ENCODE peak calls at places on chromosomes 12 and 14, in ten cellular contexts. One of them, this sample, is unnamed.
A peak's percentile ranks its signal among the peaks of the same experiment; 100 is the strongest.

GRCh38 chr12:7042847-7043246 is 17.7 kb upstream of the C1S start:
- DNase-seq in AG04449: no peak
- DNase-seq in PC-3: peak; percentile 39
- DNase-seq in sigmoid colon: no peak
- DNase-seq in AG04450: no peak
- DNase-seq in keratinocyte: no peak
- DNase-seq in epithelial cell of esophagus: peak; percentile 65
- DNase-seq in mesothelial cell of epicardium: no peak
- DNase-seq in RWPE1: peak; percentile 16
- DNase-seq in BE2C: no peak
- DNase-seq in this sample: peak; percentile 70

GRCh38 chr12:95942532-95943230 is at the start of gene CCDC38:
- DNase-seq in AG04449: no peak
- DNase-seq in mesothelial cell of epicardium: peak; percentile 49
- DNase-seq in keratinocyte: no peak
- DNase-seq in BE2C: peak; percentile 86
- DNase-seq in RWPE1: peak; percentile 96
- DNase-seq in PC-3: peak; percentile 77
- DNase-seq in AG04450: no peak
- DNase-seq in epithelial cell of esophagus: peak; percentile 63
- DNase-seq in sigmoid colon: peak; percentile 91
- DNase-seq in this sample: peak; percentile 29

GRCh38 chr14:96281486-96281885 is 25.5 kb downstream of the BDKRB1 start:
- DNase-seq in epithelial cell of esophagus: no peak
- DNase-seq in AG04449: no peak
- DNase-seq in keratinocyte: no peak
- DNase-seq in mesothelial cell of epicardium: no peak
- DNase-seq in AG04450: no peak
- DNase-seq in RWPE1: no peak
- DNase-seq in BE2C: no peak
- DNase-seq in sigmoid colon: no peak
- DNase-seq in PC-3: no peak
- DNase-seq in this sample: peak; percentile 35

GRCh38 chr14:98889107-98889835 is 382.7 kb downstream of the BCL11B start:
- DNase-seq in BE2C: no peak
- DNase-seq in AG04449: no peak
- DNase-seq in AG04450: no peak
- DNase-seq in epithelial cell of esophagus: no peak
- DNase-seq in PC-3: no peak
- DNase-seq in RWPE1: no peak
- DNase-seq in keratinocyte: no peak
- DNase-seq in mesothelial cell of epicardium: no peak
- DNase-seq in sigmoid colon: no peak
- DNase-seq in this sample: no peak

GRCh38 chr14:57487771-57488170 is 5.9 kb downstream of the CCDC198 start:
- DNase-seq in BE2C: no peak
- DNase-seq in keratinocyte: no peak
- DNase-seq in mesothelial cell of epicardium: no peak
- DNase-seq in PC-3: peak; percentile 28
- DNase-seq in AG04449: no peak
- DNase-seq in AG04450: no peak
- DNase-seq in epithelial cell of esophagus: no peak
- DNase-seq in sigmoid colon: no peak
- DNase-seq in RWPE1: no peak
- DNase-seq in this sample: no peak

GRCh38 chr12:93913845-93914244 is 234.5 kb upstream of the PLXNC1 start:
- DNase-seq in keratinocyte: no peak
- DNase-seq in AG04449: peak; percentile 61
- DNase-seq in PC-3: no peak
- DNase-seq in epithelial cell of esophagus: no peak
- DNase-seq in BE2C: no peak
- DNase-seq in sigmoid colon: no peak
- DNase-seq in RWPE1: no peak
- DNase-seq in AG04450: no peak
- DNase-seq in mesothelial cell of epicardium: no peak
- DNase-seq in this sample: peak; percentile 80

GRCh38 chr12:23472329-23472971 is 477.0 kb downstream of the SOX5 start:
- DNase-seq in mesothelial cell of epicardium: no peak
- DNase-seq in keratinocyte: peak; percentile 92
- DNase-seq in AG04449: no peak
- DNase-seq in AG04450: no peak
- DNase-seq in RWPE1: peak; percentile 50
- DNase-seq in sigmoid colon: no peak
- DNase-seq in epithelial cell of esophagus: peak; percentile 99
- DNase-seq in BE2C: no peak
- DNase-seq in PC-3: no peak
- DNase-seq in this sample: no peak

GRCh38 chr12:52280319-52280795 is 5.9 kb downstream of the KRT86 start:
- DNase-seq in sigmoid colon: peak; percentile 94
- DNase-seq in epithelial cell of esophagus: peak; percentile 96
- DNase-seq in RWPE1: peak; percentile 93
- DNase-seq in PC-3: peak; percentile 99
- DNase-seq in keratinocyte: peak; percentile 93
- DNase-seq in mesothelial cell of epicardium: no peak
- DNase-seq in AG04449: peak; percentile 83
- DNase-seq in BE2C: no peak
- DNase-seq in AG04450: peak; percentile 72
- DNase-seq in this sample: peak; percentile 97

GRCh38 chr12:38744056-38744455 is 161.3 kb downstream of the CPNE8 start:
- DNase-seq in AG04449: no peak
- DNase-seq in BE2C: no peak
- DNase-seq in keratinocyte: no peak
- DNase-seq in PC-3: no peak
- DNase-seq in RWPE1: no peak
- DNase-seq in AG04450: no peak
- DNase-seq in epithelial cell of esophagus: no peak
- DNase-seq in sigmoid colon: no peak
- DNase-seq in mesothelial cell of epicardium: no peak
- DNase-seq in this sample: peak; percentile 64

GRCh38 chr12:114835031-114835430 is 151.1 kb upstream of the TBX3 start:
- DNase-seq in keratinocyte: no peak
- DNase-seq in sigmoid colon: no peak
- DNase-seq in epithelial cell of esophagus: no peak
- DNase-seq in RWPE1: no peak
- DNase-seq in mesothelial cell of epicardium: no peak
- DNase-seq in AG04450: peak; percentile 45
- DNase-seq in BE2C: no peak
- DNase-seq in PC-3: peak; percentile 38
- DNase-seq in AG04449: peak; percentile 41
- DNase-seq in this sample: peak; percentile 92

GRCh38 chr12:64010069-64010686 is 165.7 kb downstream of the SRGAP1 start:
- DNase-seq in PC-3: peak; percentile 85
- DNase-seq in epithelial cell of esophagus: no peak
- DNase-seq in BE2C: no peak
- DNase-seq in sigmoid colon: no peak
- DNase-seq in AG04449: no peak
- DNase-seq in AG04450: peak; percentile 65
- DNase-seq in keratinocyte: no peak
- DNase-seq in mesothelial cell of epicardium: no peak
- DNase-seq in RWPE1: no peak
- DNase-seq in this sample: peak; percentile 45

GRCh38 chr14:89444536-89445125 is 27.6 kb upstream of the FOXN3 start:
- DNase-seq in epithelial cell of esophagus: no peak
- DNase-seq in sigmoid colon: peak; percentile 34
- DNase-seq in RWPE1: no peak
- DNase-seq in keratinocyte: no peak
- DNase-seq in PC-3: no peak
- DNase-seq in AG04450: no peak
- DNase-seq in BE2C: no peak
- DNase-seq in mesothelial cell of epicardium: no peak
- DNase-seq in AG04449: no peak
- DNase-seq in this sample: peak; percentile 38

GRCh38 chr12:30756074-30756473 is 1.3 kb upstream of the CAPRIN2 start:
- DNase-seq in BE2C: no peak
- DNase-seq in PC-3: no peak
- DNase-seq in mesothelial cell of epicardium: no peak
- DNase-seq in RWPE1: no peak
- DNase-seq in AG04450: no peak
- DNase-seq in sigmoid colon: peak; percentile 59
- DNase-seq in keratinocyte: no peak
- DNase-seq in epithelial cell of esophagus: no peak
- DNase-seq in AG04449: no peak
- DNase-seq in this sample: no peak

DNA sequence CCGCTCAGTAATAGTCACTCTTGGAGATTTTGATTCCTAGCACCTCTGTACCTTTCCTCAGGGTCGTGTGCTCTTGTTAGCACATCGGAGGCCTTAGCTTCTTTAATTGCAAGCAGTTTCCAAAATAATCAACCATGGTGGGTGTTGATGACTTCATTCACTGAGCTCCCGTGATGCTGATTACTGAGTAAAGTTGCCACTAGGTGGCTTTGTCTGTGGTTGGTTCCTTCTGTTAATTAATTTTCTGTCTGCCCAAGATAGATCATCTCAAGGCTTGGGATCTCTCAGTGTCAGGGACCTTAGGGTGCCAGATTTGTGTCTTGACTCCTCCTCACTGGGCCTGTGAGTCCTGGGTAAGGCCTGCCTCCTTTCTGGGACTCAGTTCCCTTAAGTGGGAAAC is 54.3 kb downstream of the PTPN11 start:
- DNase-seq in PC-3: peak; percentile 9
- DNase-seq in epithelial cell of esophagus: peak; percentile 4
- DNase-seq in BE2C: no peak
- DNase-seq in AG04449: no peak
- DNase-seq in RWPE1: no peak
- DNase-seq in sigmoid colon: no peak
- DNase-seq in AG04450: no peak
- DNase-seq in keratinocyte: no peak
- DNase-seq in mesothelial cell of epicardium: no peak
- DNase-seq in this sample: no peak
- TF ChIP-seq CTCF in PC-3: peak; percentile 71
- TF ChIP-seq CTCF in epithelial cell of esophagus: no peak
- TF ChIP-seq CTCF in BE2C: peak; percentile 53
- TF ChIP-seq CTCF in AG04449: no peak
- TF ChIP-seq CTCF in RWPE1: no peak
- TF ChIP-seq CTCF in sigmoid colon: no peak
- TF ChIP-seq CTCF in AG04450: no peak
- TF ChIP-seq CTCF in keratinocyte: peak; percentile 16
- TF ChIP-seq CTCF in mesothelial cell of epicardium: no peak
- TF ChIP-seq CTCF in this sample: peak; percentile 15

GRCh38 chr12:54459355-54459754 is 14.0 kb downstream of the GTSF1 start:
- DNase-seq in PC-3: no peak
- DNase-seq in mesothelial cell of epicardium: no peak
- DNase-seq in epithelial cell of esophagus: no peak
- DNase-seq in keratinocyte: no peak
- DNase-seq in sigmoid colon: no peak
- DNase-seq in AG04450: no peak
- DNase-seq in RWPE1: no peak
- DNase-seq in AG04449: no peak
- DNase-seq in BE2C: no peak
- DNase-seq in this sample: no peak

GRCh38 chr12:54455760-54456469 is 17.5 kb downstream of the GTSF1 start:
- DNase-seq in AG04449: no peak
- DNase-seq in PC-3: no peak
- DNase-seq in BE2C: no peak
- DNase-seq in keratinocyte: no peak
- DNase-seq in sigmoid colon: no peak
- DNase-seq in RWPE1: no peak
- DNase-seq in AG04450: no peak
- DNase-seq in mesothelial cell of epicardium: no peak
- DNase-seq in epithelial cell of esophagus: no peak
- DNase-seq in this sample: no peak

GRCh38 chr12:54463484-54463883 is 9.9 kb downstream of the GTSF1 start:
- DNase-seq in AG04449: no peak
- DNase-seq in keratinocyte: no peak
- DNase-seq in mesothelial cell of epicardium: no peak
- DNase-seq in PC-3: no peak
- DNase-seq in RWPE1: no peak
- DNase-seq in AG04450: no peak
- DNase-seq in epithelial cell of esophagus: no peak
- DNase-seq in sigmoid colon: no peak
- DNase-seq in BE2C: no peak
- DNase-seq in this sample: peak; percentile 5

GRCh38 chr12:54463034-54463433 is 10.4 kb downstream of the GTSF1 start:
- DNase-seq in keratinocyte: no peak
- DNase-seq in AG04449: no peak
- DNase-seq in mesothelial cell of epicardium: no peak
- DNase-seq in epithelial cell of esophagus: peak; percentile 89
- DNase-seq in BE2C: no peak
- DNase-seq in PC-3: peak; percentile 46
- DNase-seq in sigmoid colon: peak; percentile 75
- DNase-seq in RWPE1: peak; percentile 23
- DNase-seq in AG04450: no peak
- DNase-seq in this sample: peak; percentile 92

DNA sequence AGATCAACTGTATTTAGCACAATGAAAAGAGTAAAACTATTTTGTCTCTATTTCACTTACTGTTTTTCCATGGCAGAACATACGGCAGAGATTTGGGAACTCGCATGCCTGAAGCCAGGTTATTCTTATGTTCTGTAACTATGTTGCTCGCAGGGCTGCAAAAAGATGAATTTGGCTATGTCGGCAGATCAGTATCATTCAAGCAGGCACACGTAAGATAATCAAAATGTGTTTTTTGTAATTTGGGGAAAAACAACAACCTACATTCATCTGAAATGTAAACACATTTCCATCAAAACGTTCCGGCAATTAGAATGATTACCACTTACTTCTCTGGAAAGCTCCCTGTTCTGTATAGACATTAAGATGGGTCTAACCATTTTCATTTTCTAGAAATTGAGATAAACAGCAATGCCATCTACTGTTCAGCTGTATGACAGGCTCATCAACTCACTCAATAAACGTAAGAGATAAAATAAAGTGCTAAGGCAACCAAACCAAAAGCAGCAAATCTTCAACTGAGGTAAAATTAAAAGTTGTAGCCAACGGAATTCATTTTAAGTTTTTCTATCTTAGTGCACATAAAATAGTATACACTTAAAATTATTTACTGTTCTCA is 13.0 kb downstream of the GTSF1 start:
- DNase-seq in AG04450: no peak
- DNase-seq in keratinocyte: no peak
- DNase-seq in AG04449: no peak
- DNase-seq in PC-3: peak; percentile 27
- DNase-seq in epithelial cell of esophagus: no peak
- DNase-seq in mesothelial cell of epicardium: no peak
- DNase-seq in sigmoid colon: no peak
- DNase-seq in BE2C: no peak
- DNase-seq in RWPE1: no peak
- DNase-seq in this sample: no peak
- TF ChIP-seq CTCF in AG04450: no peak
- TF ChIP-seq CTCF in keratinocyte: no peak
- TF ChIP-seq CTCF in AG04449: no peak
- TF ChIP-seq CTCF in PC-3: peak; percentile 37
- TF ChIP-seq CTCF in epithelial cell of esophagus: no peak
- TF ChIP-seq CTCF in mesothelial cell of epicardium: no peak
- TF ChIP-seq CTCF in sigmoid colon: no peak
- TF ChIP-seq CTCF in BE2C: no peak
- TF ChIP-seq CTCF in RWPE1: no peak
- TF ChIP-seq CTCF in this sample: no peak

GRCh38 chr14:79809849-79810612 is 401.3 kb downstream of the DIO2 start:
- DNase-seq in BE2C: peak; percentile 8
- DNase-seq in epithelial cell of esophagus: peak; percentile 22
- DNase-seq in AG04449: no peak
- DNase-seq in AG04450: no peak
- DNase-seq in sigmoid colon: no peak
- DNase-seq in RWPE1: no peak
- DNase-seq in PC-3: peak; percentile 64
- DNase-seq in keratinocyte: no peak
- DNase-seq in mesothelial cell of epicardium: no peak
- DNase-seq in this sample: peak; percentile 25
- TF ChIP-seq CTCF in BE2C: peak; percentile 42
- TF ChIP-seq CTCF in epithelial cell of esophagus: peak; percentile 31
- TF ChIP-seq CTCF in AG04449: no peak
- TF ChIP-seq CTCF in AG04450: peak; percentile 28
- TF ChIP-seq CTCF in sigmoid colon: no peak
- TF ChIP-seq CTCF in RWPE1: no peak
- TF ChIP-seq CTCF in PC-3: peak; percentile 71
- TF ChIP-seq CTCF in keratinocyte: no peak
- TF ChIP-seq CTCF in mesothelial cell of epicardium: no peak
- TF ChIP-seq CTCF in this sample: peak; percentile 14

GRCh38 chr12:45183263-45183662 is 32.6 kb upstream of the ANO6 start:
- DNase-seq in PC-3: peak; percentile 32
- DNase-seq in BE2C: no peak
- DNase-seq in AG04450: no peak
- DNase-seq in epithelial cell of esophagus: no peak
- DNase-seq in sigmoid colon: no peak
- DNase-seq in keratinocyte: no peak
- DNase-seq in mesothelial cell of epicardium: no peak
- DNase-seq in AG04449: no peak
- DNase-seq in RWPE1: peak; percentile 8
- DNase-seq in this sample: peak; percentile 38
- TF ChIP-seq CTCF in PC-3: peak; percentile 65
- TF ChIP-seq CTCF in BE2C: peak; percentile 41
- TF ChIP-seq CTCF in AG04450: peak; percentile 58
- TF ChIP-seq CTCF in epithelial cell of esophagus: peak; percentile 25
- TF ChIP-seq CTCF in sigmoid colon: peak; percentile 38
- TF ChIP-seq CTCF in keratinocyte: no peak
- TF ChIP-seq CTCF in mesothelial cell of epicardium: peak; percentile 25
- TF ChIP-seq CTCF in AG04449: peak; percentile 12
- TF ChIP-seq CTCF in RWPE1: peak; percentile 37
- TF ChIP-seq CTCF in this sample: peak; percentile 55

This sample was measured in fibroblast of pulmonary artery.